ENCODE peak calls at places on chromosomes 5 and 9, in eight cellular contexts. I is right lobe of liver, W is NCI-H2081, T is 8988T, D is LoVo, R is uterus, B is C1 segment of cervical spinal cord, O is progenitor cell of endocrine pancreas. K is an unnamed sample.

GRCh38 chr5:159953609-159954008 is 37.3 kb downstream of the ADRA1B start:
- DNase-seq in I (no peak), W (no peak), T (no peak), D (no peak), R (no peak), B (no peak), O (no peak), K (no peak)

GRCh38 chr5:148776780-148777179 is 49.6 kb upstream of the ADRB2 start:
- DNase-seq in I (no peak), W (no peak), T (peak; percentile 35), D (peak; percentile 48), R (no peak), B (no peak), O (no peak), K (no peak)

GRCh38 chr9:89474939-89475338 is 23.0 kb downstream of the SEMA4D start:
- DNase-seq in I (no peak), W (no peak), T (no peak), D (no peak), R (no peak), B (no peak), O (no peak), K (no peak)

GRCh38 chr9:126057869-126058467 is 268.7 kb upstream of the MVB12B start:
- DNase-seq in I (no peak), W (peak; percentile 71), T (no peak), D (no peak), R (no peak), B (no peak), O (no peak), K (no peak)

GRCh38 chr5:178376906-178377582 is 144.4 kb upstream of the PHYKPL start:
- DNase-seq in I (peak; percentile 43), W (no peak), T (no peak), D (no peak), R (no peak), B (no peak), O (no peak), K (no peak)

GRCh38 chr9:127742435-127743088 is 7.5 kb upstream of the TOR2A start:
- DNase-seq in I (no peak), W (no peak), T (no peak), D (no peak), R (peak; percentile 40), B (no peak), O (peak; percentile 97), K (no peak)

GRCh38 chr5:14702238-14702839 is 37.8 kb downstream of the OTULIN start:
- DNase-seq in I (no peak), W (no peak), T (no peak), D (no peak), R (no peak), B (no peak), O (no peak), K (no peak)

GRCh38 chr5:42157215-42157614 is 232.1 kb downstream of the FBXO4 start:
- DNase-seq in I (no peak), W (no peak), T (no peak), D (no peak), R (no peak), B (no peak), O (no peak), K (no peak)

GRCh38 chr9:130965680-130966079 is 26.6 kb upstream of the FIBCD1 start:
- DNase-seq in I (no peak), W (no peak), T (no peak), D (no peak), R (no peak), B (no peak), O (no peak), K (no peak)

GRCh38 chr9:12775373-12775962 is 648 bp downstream of the LURAP1L start:
- DNase-seq in I (peak; percentile 60), W (peak; percentile 57), T (no peak), D (peak; percentile 7), R (no peak), B (peak; percentile 72), O (peak; percentile 12), K (peak; percentile 27)

GRCh38 chr9:89774971-89775370 is 170.2 kb downstream of the GADD45G start:
- DNase-seq in I (no peak), W (no peak), T (no peak), D (no peak), R (no peak), B (no peak), O (no peak), K (no peak)

GRCh38 chr5:61330341-61330878 is 1.6 kb upstream of the ZSWIM6 start:
- DNase-seq in I (peak; percentile 63), W (peak; percentile 60), T (no peak), D (peak; percentile 51), R (peak; percentile 28), B (peak; percentile 63), O (no peak), K (peak; percentile 33)

GRCh38 chr5:158979749-158980521 is 119.8 kb downstream of the EBF1 start:
- DNase-seq in I (peak; percentile 68), W (peak; percentile 70), T (no peak), D (no peak), R (peak; percentile 50), B (peak; percentile 63), O (no peak), K (peak; percentile 57)

GRCh38 chr9:117413346-117414219 is 1.3 kb downstream of the ASTN2 start:
- DNase-seq in I (no peak), W (no peak), T (no peak), D (no peak), R (no peak), B (peak; percentile 20), O (peak; percentile 37), K (no peak)

GRCh38 chr5:40171971-40172370 is 507.7 kb upstream of the PTGER4 start:
- DNase-seq in I (no peak), W (no peak), T (no peak), D (no peak), R (no peak), B (no peak), O (no peak), K (no peak)

GRCh38 chr9:86354882-86355399 is 731 bp upstream of the TUT7 start:
- DNase-seq in I (no peak), W (no peak), T (peak; percentile 9), D (peak; percentile 2), R (no peak), B (no peak), O (no peak), K (no peak)